ENCODE peak calls at places on chromosomes 16 and 17, in ten cellular contexts. Q is cardiac muscle cell, A is neural progenitor cell, P is A549, K is transverse colon, I is foreskin fibroblast, W is mucosa of descending colon, U is fibroblast of mammary gland, D is uterus, B is endodermal cell. X is an unnamed sample.

GRCh38 chr17:83182620-83183063 is 103.2 kb downstream of the METRNL start:
- DNase-seq in Q (no peak), A (no peak), P (no peak), K (no peak), I (no peak), W (no peak), U (no peak), D (peak), B (peak), X (no peak)

GRCh38 chr17:73138541-73139138 is 26.2 kb upstream of the SSTR2 start:
- DNase-seq in Q (no peak), A (peak), P (no peak), K (no peak), I (no peak), W (no peak), U (no peak), D (no peak), B (no peak), X (no peak)

GRCh38 chr16:78932395-78932794 is 668.1 kb downstream of the MAF start:
- DNase-seq in Q (no peak), A (no peak), P (no peak), K (no peak), I (no peak), W (no peak), U (no peak), D (no peak), B (no peak), X (no peak)

GRCh38 chr17:70945386-70945785 is 776.1 kb downstream of the KCNJ2 start:
- DNase-seq in Q (peak), A (peak), P (no peak), K (no peak), I (no peak), W (no peak), U (peak), D (no peak), B (peak), X (no peak)

GRCh38 chr16:84228321-84228838 is 11.4 kb downstream of the KCNG4 start:
- DNase-seq in Q (peak), A (peak), P (peak), K (peak), I (peak), W (peak), U (peak), D (peak), B (peak), X (peak)

GRCh38 chr16:86783626-86784266 is 205.4 kb downstream of the FOXL1 start:
- DNase-seq in Q (no peak), A (no peak), P (no peak), K (no peak), I (peak), W (no peak), U (no peak), D (no peak), B (no peak), X (peak)

GRCh38 chr16:31711344-31711845 is 162.2 kb upstream of the ZNF267 start:
- DNase-seq in Q (no peak), A (no peak), P (no peak), K (no peak), I (no peak), W (no peak), U (no peak), D (no peak), B (no peak), X (no peak)

GRCh38 chr17:41914358-41914766 is 4.4 kb downstream of the ACLY start:
- DNase-seq in Q (peak), A (peak), P (peak), K (peak), I (no peak), W (peak), U (peak), D (no peak), B (no peak), X (no peak)

GRCh38 chr16:19885456-19886060 is 910 bp upstream of the GPRC5B start:
- DNase-seq in Q (peak), A (no peak), P (no peak), K (peak), I (no peak), W (no peak), U (no peak), D (peak), B (peak), X (no peak)

DNA sequence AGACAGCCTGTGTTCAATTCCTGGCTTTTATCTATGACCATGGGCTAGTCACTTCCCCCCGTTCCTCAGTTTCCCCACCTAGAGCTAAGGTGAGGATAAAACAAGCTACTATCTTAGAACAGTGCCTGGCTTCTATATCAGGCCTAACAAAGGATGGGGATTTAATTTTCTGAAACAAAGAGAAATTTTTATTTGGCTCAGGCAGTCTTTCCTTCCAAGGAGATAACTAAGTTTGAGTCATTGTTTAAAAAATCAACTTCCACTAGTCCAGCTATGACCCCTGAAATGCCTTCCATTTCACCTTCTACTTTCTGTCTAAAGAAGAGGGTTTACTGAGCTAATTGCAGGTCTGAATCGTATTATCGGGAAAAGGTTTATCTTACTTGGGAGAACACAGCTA is 99.0 kb downstream of the CMIP start:
- DNase-seq in Q (no peak), A (no peak), P (no peak), K (no peak), I (peak), W (no peak), U (no peak), D (no peak), B (no peak), X (no peak)
- H3K4me3 ChIP-seq in Q (no peak), A (no peak), P (no peak), K (no peak), I (no peak), W (no peak), U (no peak), D (no peak), B (no peak), X (no peak)

GRCh38 chr16:68299571-68300453 is 10.9 kb downstream of the SLC7A6OS start:
- DNase-seq in Q (no peak), A (no peak), P (no peak), K (no peak), I (no peak), W (no peak), U (no peak), D (no peak), B (no peak), X (no peak)

GRCh38 chr16:68297908-68298307 is 12.8 kb downstream of the SLC7A6OS start:
- DNase-seq in Q (no peak), A (no peak), P (no peak), K (no peak), I (peak), W (no peak), U (peak), D (no peak), B (no peak), X (no peak)

GRCh38 chr16:68298312-68298711 is 12.4 kb downstream of the SLC7A6OS start:
- DNase-seq in Q (no peak), A (no peak), P (no peak), K (no peak), I (no peak), W (no peak), U (no peak), D (no peak), B (no peak), X (no peak)

GRCh38 chr16:68300736-68301459 is 9.8 kb downstream of the SLC7A6OS start:
- DNase-seq in Q (peak), A (no peak), P (no peak), K (no peak), I (peak), W (no peak), U (no peak), D (no peak), B (no peak), X (peak)

DNA sequence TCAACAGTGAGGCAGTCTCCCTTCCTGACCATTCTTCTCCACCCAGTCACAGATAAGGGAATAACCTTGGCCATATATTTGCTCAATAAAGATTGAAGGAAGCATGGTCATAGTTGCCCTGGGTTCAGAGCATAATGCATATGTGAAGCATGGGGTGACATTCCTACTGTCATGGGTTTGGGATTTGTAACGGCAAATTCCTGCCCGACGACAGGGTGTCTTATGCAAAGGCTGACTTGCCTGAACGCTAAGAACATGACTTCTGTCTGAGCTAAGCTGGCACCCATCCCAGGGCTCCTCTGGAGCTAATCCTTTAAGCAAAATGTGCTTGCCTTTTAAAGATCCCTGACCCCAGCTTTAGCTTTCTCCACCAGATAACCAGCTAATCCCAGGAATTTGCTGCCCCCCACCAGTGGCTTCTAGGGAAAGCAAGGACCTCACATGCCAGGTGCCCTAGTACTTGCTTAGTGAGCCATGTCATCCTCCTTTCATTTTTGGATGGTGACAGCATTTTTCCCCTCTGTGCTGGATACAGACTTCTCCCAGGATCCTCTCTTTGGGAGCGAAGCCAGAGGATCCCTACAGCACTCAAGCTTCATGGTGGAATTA is 11.7 kb downstream of the SLC7A6OS start:
- DNase-seq in Q (peak), A (peak), P (no peak), K (no peak), I (peak), W (no peak), U (peak), D (peak), B (no peak), X (peak)
- TF ChIP-seq CTCF in Q (no peak), A (no peak), P (no peak), K (no peak), I (no peak), W (no peak), U (no peak), D (no peak), B (no peak), X (no peak)

GRCh38 chr17:27573971-27574525 is 56.9 kb upstream of the LGALS9 start:
- DNase-seq in Q (peak), A (no peak), P (peak), K (no peak), I (peak), W (no peak), U (peak), D (no peak), B (peak), X (peak)
- H3K4me3 ChIP-seq in Q (no peak), A (no peak), P (no peak), K (no peak), I (no peak), W (no peak), U (no peak), D (no peak), B (no peak), X (no peak)

GRCh38 chr16:21064203-21064602 is 86.4 kb downstream of the DNAH3 start:
- DNase-seq in Q (no peak), A (no peak), P (no peak), K (no peak), I (no peak), W (no peak), U (no peak), D (no peak), B (no peak), X (no peak)

GRCh38 chr16:21057875-21058274 is 92.8 kb downstream of the DNAH3 start:
- DNase-seq in Q (no peak), A (no peak), P (no peak), K (no peak), I (no peak), W (no peak), U (no peak), D (no peak), B (no peak), X (no peak)

GRCh38 chr16:21060027-21060510 is 90.6 kb downstream of the DNAH3 start:
- DNase-seq in Q (no peak), A (no peak), P (no peak), K (no peak), I (no peak), W (no peak), U (no peak), D (no peak), B (no peak), X (no peak)
- TF ChIP-seq CTCF in Q (no peak), A (no peak), P (no peak), K (no peak), I (no peak), W (no peak), U (no peak), D (no peak), B (no peak), X (no peak)

GRCh38 chr16:67967183-67967955 is 1.1 kb downstream of the SLC12A4 start:
- DNase-seq in Q (no peak), A (no peak), P (no peak), K (no peak), I (peak), W (no peak), U (peak), D (no peak), B (peak), X (peak)
- H3K4me3 ChIP-seq in Q (peak), A (peak), P (peak), K (peak), I (peak), W (no peak), U (peak), D (peak), B (peak), X (peak)

GRCh38 chr17:1012823-1013728 is 16.1 kb downstream of the TIMM22 start:
- DNase-seq in Q (no peak), A (no peak), P (no peak), K (no peak), I (no peak), W (no peak), U (no peak), D (no peak), B (no peak), X (no peak)

GRCh38 chr17:1011138-1011537 is 14.2 kb downstream of the TIMM22 start:
- DNase-seq in Q (no peak), A (no peak), P (no peak), K (no peak), I (no peak), W (no peak), U (no peak), D (no peak), B (no peak), X (no peak)

GRCh38 chr17:1010586-1010985 is 13.7 kb downstream of the TIMM22 start:
- DNase-seq in Q (no peak), A (no peak), P (no peak), K (no peak), I (no peak), W (no peak), U (no peak), D (no peak), B (no peak), X (no peak)

GRCh38 chr17:1013729-1014090 is 16.8 kb downstream of the TIMM22 start:
- DNase-seq in Q (no peak), A (no peak), P (no peak), K (no peak), I (no peak), W (no peak), U (no peak), D (no peak), B (no peak), X (no peak)

GRCh38 chr17:1011760-1012735 is 15.1 kb downstream of the TIMM22 start:
- DNase-seq in Q (no peak), A (no peak), P (no peak), K (no peak), I (no peak), W (no peak), U (no peak), D (no peak), B (no peak), X (no peak)
- TF ChIP-seq CTCF in Q (no peak), A (no peak), P (no peak), K (no peak), I (no peak), W (no peak), U (no peak), D (no peak), B (no peak), X (no peak)

GRCh38 chr17:1979182-1979980 is 45.8 kb downstream of the RTN4RL1 start:
- DNase-seq in Q (no peak), A (peak), P (no peak), K (no peak), I (no peak), W (no peak), U (no peak), D (no peak), B (peak), X (no peak)
- H3K4me3 ChIP-seq in Q (no peak), A (no peak), P (no peak), K (no peak), I (no peak), W (no peak), U (no peak), D (no peak), B (no peak), X (no peak)

DNA sequence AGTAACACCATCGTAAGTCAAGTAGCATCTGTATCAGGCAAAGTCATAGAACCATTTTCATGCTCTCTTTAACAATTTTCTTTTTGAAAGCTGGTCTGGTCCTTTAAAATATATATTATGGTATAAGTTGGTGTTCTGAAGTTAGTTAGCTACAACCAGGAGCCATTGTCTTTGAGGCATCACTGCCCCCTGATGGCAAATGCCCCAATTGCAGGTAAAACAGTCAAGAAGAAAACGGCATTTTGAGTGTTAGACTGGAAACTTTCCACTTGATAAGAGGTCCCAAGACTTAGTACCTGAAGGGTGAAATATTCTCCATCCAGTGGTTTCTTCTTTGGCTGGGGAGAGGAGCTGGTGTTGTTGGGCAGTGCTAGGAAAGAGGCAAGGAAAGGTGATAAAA is 14.1 kb downstream of the TP53 start:
- DNase-seq in Q (peak), A (peak), P (peak), K (peak), I (peak), W (peak), U (peak), D (no peak), B (peak), X (no peak)
- TF ChIP-seq CTCF in Q (peak), A (peak), P (peak), K (peak), I (no peak), W (no peak), U (peak), D (no peak), B (peak), X (peak)

GRCh38 chr17:50265212-50265611 is 9.1 kb upstream of the TMEM92 start:
- DNase-seq in Q (no peak), A (no peak), P (no peak), K (no peak), I (no peak), W (no peak), U (no peak), D (peak), B (no peak), X (no peak)

GRCh38 chr17:50267074-50267841 is 7.0 kb upstream of the TMEM92 start:
- DNase-seq in Q (peak), A (no peak), P (no peak), K (peak), I (peak), W (no peak), U (peak), D (peak), B (peak), X (peak)

GRCh38 chr17:50268040-50268439 is 6.2 kb upstream of the TMEM92 start:
- DNase-seq in Q (no peak), A (no peak), P (no peak), K (peak), I (no peak), W (no peak), U (no peak), D (no peak), B (no peak), X (no peak)

GRCh38 chr17:50265690-50266306 is 8.5 kb upstream of the TMEM92 start:
- DNase-seq in Q (no peak), A (no peak), P (no peak), K (no peak), I (peak), W (no peak), U (peak), D (no peak), B (peak), X (no peak)

DNA sequence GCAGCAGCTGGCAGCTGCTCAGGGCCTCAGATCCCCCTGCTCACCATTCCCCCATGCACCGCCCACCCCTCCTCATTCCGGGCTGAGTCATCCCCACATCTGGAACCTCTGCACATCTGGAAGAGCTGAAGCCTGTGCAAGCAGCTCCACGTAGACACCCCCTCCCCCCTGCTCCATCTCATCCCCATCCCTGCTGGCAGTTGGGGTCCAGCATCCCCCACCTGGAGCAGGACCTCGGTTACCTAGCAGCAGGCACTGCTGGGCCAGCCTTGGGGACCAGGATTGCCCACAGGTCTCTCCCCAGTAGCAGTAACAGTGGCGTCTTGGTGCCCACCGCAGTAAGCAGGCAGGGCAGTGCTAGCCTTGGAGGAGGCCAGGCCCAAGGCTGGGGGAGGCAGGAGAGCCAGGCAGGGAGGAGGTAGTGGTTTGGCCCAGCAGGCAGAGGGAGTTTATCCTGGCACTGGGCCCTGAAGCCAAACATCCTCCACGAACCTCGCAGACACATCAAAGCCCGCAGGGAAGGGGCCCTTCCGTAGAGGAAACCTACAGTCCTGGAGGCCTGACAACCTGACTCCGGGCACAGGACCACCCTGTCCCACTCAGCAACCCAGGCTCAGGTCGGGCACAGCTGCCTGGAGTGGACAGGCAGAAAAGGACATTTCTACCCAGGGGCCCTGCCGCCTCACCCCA is 7.7 kb upstream of the TMEM92 start:
- DNase-seq in Q (peak), A (no peak), P (peak), K (peak), I (peak), W (no peak), U (peak), D (peak), B (peak), X (peak)
- H3K4me3 ChIP-seq in Q (no peak), A (no peak), P (no peak), K (no peak), I (peak), W (no peak), U (peak), D (no peak), B (no peak), X (peak)

GRCh38 chr16:51968756-51969155 is 578.2 kb downstream of the TOX3 start:
- DNase-seq in Q (no peak), A (no peak), P (no peak), K (no peak), I (peak), W (no peak), U (no peak), D (no peak), B (no peak), X (peak)

GRCh38 chr16:51967566-51967965 is 579.4 kb downstream of the TOX3 start:
- DNase-seq in Q (no peak), A (no peak), P (no peak), K (no peak), I (no peak), W (no peak), U (no peak), D (no peak), B (no peak), X (no peak)

DNA sequence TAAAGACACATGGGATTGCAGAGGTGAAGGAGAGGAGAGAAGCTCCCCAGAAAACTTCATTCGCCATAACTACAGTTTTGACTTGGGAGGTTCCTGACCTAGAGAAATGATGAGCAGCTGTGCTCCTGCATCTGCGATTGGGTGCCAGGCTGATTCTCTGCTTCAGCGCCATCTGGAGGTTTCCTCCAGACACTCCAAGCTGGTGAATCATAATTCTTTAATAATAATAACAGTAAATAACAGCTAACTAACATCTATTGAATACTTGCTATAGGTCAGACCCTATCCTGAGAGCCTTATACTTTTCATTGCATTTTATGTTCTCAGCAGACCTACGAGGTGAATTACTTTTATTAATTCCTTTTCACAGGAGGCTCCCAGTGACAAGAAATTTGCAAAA is 575.8 kb downstream of the TOX3 start:
- DNase-seq in Q (peak), A (peak), P (peak), K (no peak), I (peak), W (no peak), U (peak), D (no peak), B (peak), X (peak)
- TF ChIP-seq CTCF in Q (peak), A (peak), P (no peak), K (no peak), I (peak), W (no peak), U (peak), D (no peak), B (peak), X (peak)